ENCODE peak calls at places on chromosome 13, in nine cellular contexts. N is GM10248; O is GOT3; X is endothelial cell of umbilical vein; Q is AG04450; P is iris pigment epithelial cell; M is IMR-90; A is activated CD4-positive, CD25-positive, alpha-beta regulatory T cell treated with anti-CD3 and anti-CD28 coated beads, Interleukin-2, amount 50 U/mL, for 16 hours; B is progenitor cell of endocrine pancreas. C is an unnamed sample.

GRCh38 chr13:45373116-45373606 is 32.2 kb upstream of the TPT1 start:
- DNase-seq in N (no peak), O (no peak), X (no peak), Q (no peak), P (no peak), M (no peak), A (no peak), B (no peak), C (no peak)

GRCh38 chr13:107649071-107649470 is 566.3 kb downstream of the LIG4 start:
- DNase-seq in N (no peak), O (no peak), X (no peak), Q (no peak), P (peak), M (peak), A (no peak), B (no peak), C (no peak)

GRCh38 chr13:32330438-32330837 is 15.1 kb downstream of the BRCA2 start:
- DNase-seq in N (no peak), O (no peak), X (no peak), Q (no peak), P (peak), M (peak), A (no peak), B (no peak), C (no peak)

GRCh38 chr13:52925775-52926285 is 77.4 kb upstream of the PCDH8 start:
- DNase-seq in N (no peak), O (no peak), X (no peak), Q (no peak), P (no peak), M (no peak), A (no peak), B (no peak), C (no peak)

GRCh38 chr13:21913010-21913409 is 242.1 kb downstream of the FGF9 start:
- DNase-seq in N (peak), O (no peak), X (no peak), Q (no peak), P (no peak), M (peak), A (no peak), B (no peak), C (no peak)

GRCh38 chr13:85093808-85094207 is 705.4 kb downstream of the SLITRK6 start:
- DNase-seq in N (no peak), O (no peak), X (no peak), Q (no peak), P (peak), M (no peak), A (no peak), B (no peak), C (peak)

GRCh38 chr13:46473806-46474205 is 79.2 kb upstream of the LRCH1 start:
- DNase-seq in N (no peak), O (no peak), X (no peak), Q (no peak), P (no peak), M (no peak), A (no peak), B (no peak), C (no peak)

GRCh38 chr13:113483504-113484287 is 6.8 kb downstream of the DCUN1D2 start:
- DNase-seq in N (no peak), O (no peak), X (no peak), Q (no peak), P (no peak), M (no peak), A (no peak), B (no peak), C (no peak)

GRCh38 chr13:75908137-75908536 is 272.0 kb downstream of the LMO7 start:
- DNase-seq in N (no peak), O (no peak), X (no peak), Q (no peak), P (peak), M (no peak), A (no peak), B (no peak), C (peak)

GRCh38 chr13:51955841-51956603 is 55.2 kb downstream of the ATP7B start:
- DNase-seq in N (no peak), O (no peak), X (no peak), Q (no peak), P (no peak), M (no peak), A (no peak), B (no peak), C (no peak)

GRCh38 chr13:37039908-37040307 is 19.6 kb downstream of the SUPT20H start:
- DNase-seq in N (no peak), O (no peak), X (no peak), Q (no peak), P (no peak), M (no peak), A (no peak), B (no peak), C (no peak)

GRCh38 chr13:46289260-46289955 is 77.7 kb downstream of the LRRC63 start:
- DNase-seq in N (no peak), O (no peak), X (no peak), Q (no peak), P (no peak), M (no peak), A (no peak), B (no peak), C (no peak)

GRCh38 chr13:23655321-23655720 is 85.1 kb downstream of the TNFRSF19 start:
- DNase-seq in N (no peak), O (no peak), X (no peak), Q (no peak), P (no peak), M (no peak), A (no peak), B (no peak), C (no peak)

GRCh38 chr13:77698211-77699058 is 948 bp downstream of the SLAIN1 start:
- DNase-seq in N (peak), O (no peak), X (peak), Q (no peak), P (peak), M (no peak), A (peak), B (peak), C (peak)

GRCh38 chr13:113166681-113167080 is 8.2 kb downstream of the PROZ start:
- DNase-seq in N (no peak), O (no peak), X (no peak), Q (no peak), P (no peak), M (no peak), A (no peak), B (no peak), C (no peak)

GRCh38 chr13:110812111-110812868 is 98.8 kb downstream of the ING1 start:
- DNase-seq in N (no peak), O (no peak), X (peak), Q (no peak), P (peak), M (no peak), A (no peak), B (no peak), C (no peak)

GRCh38 chr13:90008707-90009149 is 1338.8 kb upstream of the MIR17HG start:
- DNase-seq in N (no peak), O (no peak), X (no peak), Q (no peak), P (no peak), M (no peak), A (no peak), B (no peak), C (no peak)

GRCh38 chr13:78032132-78032531 is 113.5 kb upstream of the EDNRB start:
- DNase-seq in N (no peak), O (no peak), X (peak), Q (no peak), P (no peak), M (no peak), A (no peak), B (no peak), C (no peak)

GRCh38 chr13:44484562-44485164 is 91.5 kb downstream of the TSC22D1 start:
- DNase-seq in N (no peak), O (no peak), X (peak), Q (no peak), P (no peak), M (no peak), A (no peak), B (no peak), C (no peak)

GRCh38 chr13:25095862-25096453 is at the start of gene PABPC3:
- DNase-seq in N (no peak), O (no peak), X (no peak), Q (no peak), P (peak), M (no peak), A (no peak), B (no peak), C (no peak)

GRCh38 chr13:51148952-51149573 is 38.0 kb upstream of the C13orf42 start:
- DNase-seq in N (no peak), O (no peak), X (peak), Q (peak), P (peak), M (peak), A (no peak), B (no peak), C (peak)

GRCh38 chr13:26483546-26483945 is 73.9 kb upstream of the WASF3 start:
- DNase-seq in N (no peak), O (no peak), X (no peak), Q (no peak), P (no peak), M (no peak), A (no peak), B (no peak), C (no peak)

GRCh38 chr13:106599875-106600797 is 32.2 kb upstream of the ARGLU1 start:
- DNase-seq in N (no peak), O (no peak), X (peak), Q (peak), P (peak), M (peak), A (no peak), B (no peak), C (peak)

GRCh38 chr13:65914707-65915106 is 1315.4 kb downstream of the PCDH9 start:
- DNase-seq in N (no peak), O (no peak), X (peak), Q (peak), P (peak), M (peak), A (no peak), B (no peak), C (no peak)

GRCh38 chr13:110289174-110289573 is 17.8 kb downstream of the COL4A1 start:
- DNase-seq in N (no peak), O (no peak), X (no peak), Q (no peak), P (no peak), M (no peak), A (no peak), B (no peak), C (no peak)

GRCh38 chr13:37617162-37617561 is 18.6 kb upstream of the POSTN start:
- DNase-seq in N (no peak), O (no peak), X (peak), Q (no peak), P (peak), M (peak), A (no peak), B (no peak), C (no peak)

GRCh38 chr13:71368301-71368700 is 498.7 kb downstream of the DACH1 start:
- DNase-seq in N (no peak), O (no peak), X (no peak), Q (no peak), P (no peak), M (no peak), A (no peak), B (no peak), C (no peak)

GRCh38 chr13:113794764-113795173 is 35.7 kb downstream of the TMEM255B start:
- DNase-seq in N (no peak), O (no peak), X (no peak), Q (no peak), P (no peak), M (no peak), A (no peak), B (no peak), C (no peak)

GRCh38 chr13:41099986-41100385 is 32.6 kb downstream of the KBTBD6 start:
- DNase-seq in N (no peak), O (no peak), X (no peak), Q (no peak), P (no peak), M (no peak), A (no peak), B (no peak), C (no peak)

C was measured in thyroid gland.